ENCODE peak calls at places on chromosomes 4 and X, in seven cellular contexts. E, M, I, C, D, K and Q are unnamed samples.

GRCh38 chrX:154648931-154649863 is 4.2 kb downstream of the CTAG2 start:
- DNase-seq in E (no peak), M (no peak), D (no peak), I (no peak), K (no peak), C (no peak), Q (no peak)

GRCh38 chrX:20514358-20514757 is 247.6 kb upstream of the RPS6KA3 start:
- DNase-seq in D (peak), M (no peak), I (no peak), E (no peak), C (peak), K (no peak), Q (peak)

GRCh38 chr4:38210396-38211114 is 250.4 kb downstream of the PTTG2 start:
- DNase-seq in K (no peak), M (no peak), C (peak), D (peak), I (no peak), E (no peak), Q (no peak)

GRCh38 chrX:40644175-40644574 is 3.2 kb downstream of the CXorf38 start:
- DNase-seq in I (no peak), K (no peak), D (peak), M (no peak), E (no peak), C (peak), Q (peak)

GRCh38 chr4:134089885-134090284 is 111.7 kb downstream of the PABPC4L start:
- DNase-seq in D (no peak), K (no peak), E (no peak), I (no peak), M (no peak), C (no peak), Q (peak)

GRCh38 chrX:109487640-109488039 is 5.8 kb upstream of the GUCY2F start:
- DNase-seq in K (no peak), I (no peak), D (no peak), E (no peak), C (no peak), M (no peak), Q (no peak)

GRCh38 chr4:155391932-155392331 is 15.2 kb upstream of the MAP9 start:
- DNase-seq in K (no peak), D (no peak), M (no peak), C (no peak), I (no peak), E (no peak), Q (no peak)

GRCh38 chr4:39542633-39543393 is 15.6 kb upstream of the UGDH start:
- DNase-seq in C (no peak), K (no peak), D (no peak), M (no peak), I (no peak), E (no peak), Q (no peak)

GRCh38 chrX:76127341-76127740 is 45.5 kb upstream of the PBDC1 start:
- DNase-seq in E (no peak), K (no peak), M (no peak), C (no peak), I (no peak), D (no peak), Q (no peak)

GRCh38 chr4:113708250-113708649 is 53.3 kb downstream of the CAMK2D start:
- DNase-seq in M (no peak), E (no peak), C (peak), I (no peak), K (no peak), D (no peak), Q (peak)

GRCh38 chr4:62133498-62133897 is 933.4 kb downstream of the ADGRL3 start:
- DNase-seq in K (no peak), I (no peak), M (no peak), E (no peak), C (no peak), D (peak), Q (peak)

GRCh38 chrX:48997865-48998264 is 4.2 kb downstream of the GRIPAP1 start:
- DNase-seq in I (no peak), D (no peak), C (no peak), M (no peak), E (no peak), K (no peak), Q (no peak)